ENCODE peak calls at places on chromosomes 7 and 10, in five cellular contexts. One of them, this sample, is unnamed.

GRCh38 chr7:141974831-141975230 is 1.3 kb upstream of the TAS2R38 start:
- DNase-seq in heart left ventricle: no peak
- DNase-seq in hepatocyte: peak; percentile 44
- DNase-seq in endothelial cell of umbilical vein: no peak
- DNase-seq in Karpas-422: peak; percentile 62
- DNase-seq in this sample: peak; percentile 18

GRCh38 chr7:143434660-143435059 is 8.6 kb upstream of the TAS2R60 start:
- DNase-seq in heart left ventricle: peak; percentile 66
- DNase-seq in hepatocyte: no peak
- DNase-seq in endothelial cell of umbilical vein: no peak
- DNase-seq in Karpas-422: no peak
- DNase-seq in this sample: no peak

GRCh38 chr10:14389981-14390590 is 59.4 kb upstream of the FRMD4A start:
- DNase-seq in heart left ventricle: no peak
- DNase-seq in hepatocyte: no peak
- DNase-seq in endothelial cell of umbilical vein: no peak
- DNase-seq in Karpas-422: no peak
- DNase-seq in this sample: no peak

GRCh38 chr7:30451539-30452277 is 26.9 kb downstream of the NOD1 start:
- DNase-seq in heart left ventricle: no peak
- DNase-seq in hepatocyte: no peak
- DNase-seq in endothelial cell of umbilical vein: no peak
- DNase-seq in Karpas-422: no peak
- DNase-seq in this sample: peak; percentile 64

GRCh38 chr10:116444527-116445142 is 17.0 kb downstream of the PNLIPRP3 start:
- DNase-seq in heart left ventricle: no peak
- DNase-seq in hepatocyte: peak; percentile 63
- DNase-seq in endothelial cell of umbilical vein: peak; percentile 21
- DNase-seq in Karpas-422: peak; percentile 65
- DNase-seq in this sample: peak; percentile 56

GRCh38 chr7:111312966-111313365 is 222.0 kb downstream of the LRRN3 start:
- DNase-seq in heart left ventricle: no peak
- DNase-seq in hepatocyte: peak; percentile 4
- DNase-seq in endothelial cell of umbilical vein: no peak
- DNase-seq in Karpas-422: no peak
- DNase-seq in this sample: no peak

GRCh38 chr10:22651276-22651980 is 63.0 kb downstream of the PIP4K2A start:
- DNase-seq in heart left ventricle: no peak
- DNase-seq in hepatocyte: no peak
- DNase-seq in endothelial cell of umbilical vein: no peak
- DNase-seq in Karpas-422: no peak
- DNase-seq in this sample: no peak

GRCh38 chr7:20407585-20408466 is 77.1 kb downstream of the ITGB8 start:
- DNase-seq in heart left ventricle: peak; percentile 86
- DNase-seq in hepatocyte: no peak
- DNase-seq in endothelial cell of umbilical vein: peak; percentile 93
- DNase-seq in Karpas-422: no peak
- DNase-seq in this sample: no peak

GRCh38 chr7:24573008-24573553 is at the start of gene PALS2:
- DNase-seq in heart left ventricle: peak; percentile 67
- DNase-seq in hepatocyte: peak; percentile 91
- DNase-seq in endothelial cell of umbilical vein: peak; percentile 74
- DNase-seq in Karpas-422: peak; percentile 93
- DNase-seq in this sample: peak; percentile 94

GRCh38 chr7:92621641-92622429 is 31.6 kb upstream of the FAM133B start:
- DNase-seq in heart left ventricle: no peak
- DNase-seq in hepatocyte: no peak
- DNase-seq in endothelial cell of umbilical vein: no peak
- DNase-seq in Karpas-422: peak; percentile 58
- DNase-seq in this sample: no peak
- H3K36me3 ChIP-seq in heart left ventricle: peaks cover 14% of the 10 kb centered on the region
- H3K36me3 ChIP-seq in hepatocyte: no peaks in the 10 kb centered on the region
- H3K36me3 ChIP-seq in endothelial cell of umbilical vein: no peaks in the 10 kb centered on the region
- H3K36me3 ChIP-seq in Karpas-422: no peaks in the 10 kb centered on the region
- H3K36me3 ChIP-seq in this sample: no peaks in the 10 kb centered on the region

GRCh38 chr10:49115015-49115795 is at the start of gene VSTM4:
- DNase-seq in heart left ventricle: peak; percentile 71
- DNase-seq in hepatocyte: peak; percentile 70
- DNase-seq in endothelial cell of umbilical vein: peak; percentile 20
- DNase-seq in Karpas-422: no peak
- DNase-seq in this sample: peak; percentile 90
- H3K4me3 ChIP-seq in heart left ventricle: peak within 1 kb of the TSS; percentile 66
- H3K4me3 ChIP-seq in hepatocyte: peak within 1 kb of the TSS; percentile 7
- H3K4me3 ChIP-seq in endothelial cell of umbilical vein: no peak within 1 kb of the TSS
- H3K4me3 ChIP-seq in Karpas-422: no peak within 1 kb of the TSS
- H3K4me3 ChIP-seq in this sample: peak within 1 kb of the TSS; percentile 60

DNA sequence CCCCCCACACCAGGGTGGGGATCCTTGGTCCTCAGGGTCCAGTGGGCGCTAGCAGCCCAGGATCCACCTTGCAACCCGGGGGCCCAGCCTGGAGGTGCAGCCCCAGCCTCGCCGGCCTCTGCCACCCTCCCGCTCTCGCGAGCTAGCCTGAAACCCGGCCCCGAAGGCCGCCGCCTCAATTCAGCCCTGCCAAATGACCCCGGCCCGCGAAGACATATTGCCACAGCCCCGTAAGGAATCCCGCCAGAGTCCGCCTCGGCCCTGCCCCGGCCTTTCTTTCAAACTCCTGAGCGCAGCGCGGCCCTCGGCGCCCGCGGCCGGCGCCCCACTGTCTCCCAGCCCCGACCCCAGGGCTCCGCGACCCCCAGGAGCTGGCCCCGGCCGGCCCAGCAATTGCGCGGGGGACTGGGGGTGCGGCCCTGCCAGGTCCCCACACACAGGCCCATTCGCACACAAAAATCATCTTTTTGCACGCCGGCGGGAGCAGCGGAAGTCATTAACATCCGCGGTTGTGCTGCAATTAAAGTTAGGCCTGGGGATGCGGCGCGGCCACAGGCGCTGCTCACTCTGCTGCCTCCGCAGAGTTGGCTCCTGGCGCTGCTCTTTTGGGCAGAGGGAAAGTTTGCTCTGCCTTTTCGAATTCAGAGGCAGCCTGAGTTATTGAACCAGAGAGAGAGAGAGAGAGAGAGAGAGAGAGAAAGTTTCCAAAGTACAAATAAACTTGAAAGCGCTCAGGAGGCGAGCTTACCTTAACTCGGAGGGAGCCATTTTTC is 4.0 kb downstream of the HOXA5 start:
- DNase-seq in heart left ventricle: no peak
- DNase-seq in hepatocyte: no peak
- DNase-seq in endothelial cell of umbilical vein: no peak
- DNase-seq in Karpas-422: no peak
- DNase-seq in this sample: peak; percentile 82
- H3K27me3 ChIP-seq in heart left ventricle: peaks cover 90% of the 10 kb centered on the region
- H3K27me3 ChIP-seq in hepatocyte: peaks cover 97% of the 10 kb centered on the region
- H3K27me3 ChIP-seq in endothelial cell of umbilical vein: no peaks in the 10 kb centered on the region
- H3K27me3 ChIP-seq in Karpas-422: no peaks in the 10 kb centered on the region
- H3K27me3 ChIP-seq in this sample: peaks cover 99% of the 10 kb centered on the region

GRCh38 chr10:122232781-122233180 is 38.3 kb upstream of the BTBD16 start:
- DNase-seq in heart left ventricle: no peak
- DNase-seq in hepatocyte: peak; percentile 21
- DNase-seq in endothelial cell of umbilical vein: no peak
- DNase-seq in Karpas-422: no peak
- DNase-seq in this sample: no peak

GRCh38 chr10:122233857-122234348 is 37.2 kb upstream of the BTBD16 start:
- DNase-seq in heart left ventricle: peak; percentile 82
- DNase-seq in hepatocyte: no peak
- DNase-seq in endothelial cell of umbilical vein: no peak
- DNase-seq in Karpas-422: no peak
- DNase-seq in this sample: no peak

GRCh38 chr10:122227754-122228153 is 43.3 kb upstream of the BTBD16 start:
- DNase-seq in heart left ventricle: no peak
- DNase-seq in hepatocyte: no peak
- DNase-seq in endothelial cell of umbilical vein: no peak
- DNase-seq in Karpas-422: no peak
- DNase-seq in this sample: no peak

GRCh38 chr10:122229678-122230077 is 41.4 kb upstream of the BTBD16 start:
- DNase-seq in heart left ventricle: no peak
- DNase-seq in hepatocyte: no peak
- DNase-seq in endothelial cell of umbilical vein: no peak
- DNase-seq in Karpas-422: no peak
- DNase-seq in this sample: no peak

DNA sequence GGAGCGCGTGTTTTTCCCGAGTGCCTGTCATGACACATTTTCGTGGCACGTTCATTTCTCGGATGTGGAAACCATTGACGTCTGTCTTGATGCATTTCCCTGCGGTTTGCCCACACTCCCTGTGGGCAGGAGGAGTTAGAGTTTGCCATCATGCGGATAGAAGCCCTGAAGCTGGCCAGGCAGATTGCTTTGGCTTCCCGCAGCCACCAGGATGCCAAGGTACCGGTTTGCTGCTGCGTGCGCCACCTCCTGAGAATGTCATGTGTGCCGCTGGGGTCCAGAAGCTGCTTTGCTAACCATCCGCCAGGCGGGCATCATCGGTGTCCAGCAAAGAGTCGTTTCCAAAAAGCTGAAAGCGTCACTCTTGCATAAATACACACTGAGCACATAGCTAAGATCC is 40.9 kb upstream of the BTBD16 start:
- DNase-seq in heart left ventricle: no peak
- DNase-seq in hepatocyte: no peak
- DNase-seq in endothelial cell of umbilical vein: no peak
- DNase-seq in Karpas-422: no peak
- DNase-seq in this sample: no peak
- H3K36me3 ChIP-seq in heart left ventricle: peaks cover 82% of the 10 kb centered on the region
- H3K36me3 ChIP-seq in hepatocyte: no peaks in the 10 kb centered on the region
- H3K36me3 ChIP-seq in endothelial cell of umbilical vein: peaks cover 7% of the 10 kb centered on the region
- H3K36me3 ChIP-seq in Karpas-422: no peaks in the 10 kb centered on the region
- H3K36me3 ChIP-seq in this sample: peaks cover 16% of the 10 kb centered on the region

DNA sequence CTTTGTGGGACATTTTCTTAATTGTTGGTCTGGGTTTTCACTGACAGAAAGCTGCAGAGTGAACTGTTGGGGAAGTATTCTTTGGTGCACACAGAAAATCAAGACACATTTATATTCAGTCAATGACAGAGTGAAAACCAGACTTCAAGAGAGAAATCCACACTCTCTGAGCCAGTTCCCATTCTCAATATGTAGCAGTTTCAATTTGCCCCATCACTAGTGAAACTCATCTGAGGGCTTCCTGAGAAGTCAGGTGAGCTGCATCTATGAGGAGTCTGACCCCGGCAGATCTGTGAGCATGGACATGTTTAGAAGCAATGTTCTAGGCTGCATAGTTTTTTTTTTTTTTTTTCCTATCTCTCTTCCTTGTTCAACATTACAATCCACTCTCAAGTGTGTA is 163.7 kb upstream of the AHR start:
- DNase-seq in heart left ventricle: no peak
- DNase-seq in hepatocyte: no peak
- DNase-seq in endothelial cell of umbilical vein: no peak
- DNase-seq in Karpas-422: no peak
- DNase-seq in this sample: no peak
- H3K4me3 ChIP-seq in heart left ventricle: no peak overlapping the region
- H3K4me3 ChIP-seq in hepatocyte: no peak overlapping the region
- H3K4me3 ChIP-seq in endothelial cell of umbilical vein: no peak overlapping the region
- H3K4me3 ChIP-seq in Karpas-422: no peak overlapping the region
- H3K4me3 ChIP-seq in this sample: no peak overlapping the region

GRCh38 chr10:4332764-4333473 is 493.1 kb upstream of the AKR1E2 start:
- DNase-seq in heart left ventricle: no peak
- DNase-seq in hepatocyte: no peak
- DNase-seq in endothelial cell of umbilical vein: no peak
- DNase-seq in Karpas-422: peak; percentile 52
- DNase-seq in this sample: no peak
- H3K27me3 ChIP-seq in heart left ventricle: no peaks in the 10 kb centered on the region
- H3K27me3 ChIP-seq in hepatocyte: no peaks in the 10 kb centered on the region
- H3K27me3 ChIP-seq in endothelial cell of umbilical vein: no peaks in the 10 kb centered on the region
- H3K27me3 ChIP-seq in Karpas-422: no peaks in the 10 kb centered on the region
- H3K27me3 ChIP-seq in this sample: no peaks in the 10 kb centered on the region

DNA sequence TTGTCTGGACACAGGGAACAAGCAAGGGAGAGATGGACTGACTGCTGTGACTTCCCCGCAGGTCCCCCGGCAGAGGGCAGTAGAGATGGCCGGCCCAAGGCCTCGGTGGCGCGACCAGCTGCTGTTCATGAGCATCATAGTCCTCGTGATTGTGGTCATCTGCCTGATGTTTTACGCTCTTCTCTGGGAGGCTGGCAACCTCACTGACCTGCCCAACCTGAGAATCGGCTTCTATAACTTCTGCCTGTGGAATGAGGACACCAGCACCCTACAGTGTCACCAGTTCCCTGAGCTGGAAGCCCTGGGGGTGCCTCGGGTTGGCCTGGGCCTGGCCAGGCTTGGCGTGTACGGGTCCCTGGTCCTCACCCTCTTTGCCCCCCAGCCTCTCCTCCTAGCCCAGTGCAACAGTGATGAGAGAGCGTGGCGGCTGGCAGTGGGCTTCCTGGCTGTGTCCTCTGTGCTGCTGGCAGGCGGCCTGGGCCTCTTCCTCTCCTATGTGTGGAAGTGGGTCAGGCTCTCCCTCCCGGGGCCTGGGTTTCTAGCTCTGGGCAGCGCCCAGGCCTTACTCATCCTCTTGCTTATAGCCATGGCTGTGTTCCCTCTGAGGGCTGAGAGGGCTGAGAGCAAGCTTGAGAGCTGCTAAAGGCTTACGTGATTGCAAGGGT is 6.0 kb downstream of the CYREN start:
- DNase-seq in heart left ventricle: no peak
- DNase-seq in hepatocyte: no peak
- DNase-seq in endothelial cell of umbilical vein: no peak
- DNase-seq in Karpas-422: peak; percentile 38
- DNase-seq in this sample: peak; percentile 54
- H3K36me3 ChIP-seq in heart left ventricle: peaks cover 45% of the 10 kb centered on the region
- H3K36me3 ChIP-seq in hepatocyte: no peaks in the 10 kb centered on the region
- H3K36me3 ChIP-seq in endothelial cell of umbilical vein: peaks cover 4% of the 10 kb centered on the region
- H3K36me3 ChIP-seq in Karpas-422: peaks cover 37% of the 10 kb centered on the region
- H3K36me3 ChIP-seq in this sample: peaks cover 36% of the 10 kb centered on the region

GRCh38 chr7:101200862-101201599 is at the start of gene MOGAT3:
- DNase-seq in heart left ventricle: no peak
- DNase-seq in hepatocyte: peak; percentile 81
- DNase-seq in endothelial cell of umbilical vein: no peak
- DNase-seq in Karpas-422: no peak
- DNase-seq in this sample: peak; percentile 80
- H3K4me3 ChIP-seq in heart left ventricle: no peak within 1 kb of the TSS
- H3K4me3 ChIP-seq in hepatocyte: no peak within 1 kb of the TSS
- H3K4me3 ChIP-seq in endothelial cell of umbilical vein: no peak within 1 kb of the TSS
- H3K4me3 ChIP-seq in Karpas-422: no peak within 1 kb of the TSS
- H3K4me3 ChIP-seq in this sample: peak within 1 kb of the TSS; percentile 59

This sample was measured in H7.